ENCODE peak calls at places on chromosomes 1 and 21, in nine cellular contexts. One of them, this sample, is unnamed.

GRCh38 chr1:240831922-240832321 is 220.0 kb upstream of the GREM2 start:
- DNase-seq in fibroblast of lung: no peak
- DNase-seq in hippocampal formation: no peak
- DNase-seq in effector memory CD8-positive, alpha-beta T cell: no peak
- DNase-seq in HFF-Myc: no peak
- DNase-seq in NCI-H1092: no peak
- DNase-seq in RWPE1: no peak
- DNase-seq in activated CD4-positive, CD25-positive, alpha-beta regulatory T cell: no peak
- DNase-seq in activated CD4-positive, alpha-beta T cell treated with anti-CD3 and anti-CD28 coated beads for 4 hours: no peak
- DNase-seq in this sample: no peak

GRCh38 chr21:38917045-38917774 is 111.5 kb downstream of the ETS2 start:
- DNase-seq in fibroblast of lung: no peak
- DNase-seq in hippocampal formation: no peak
- DNase-seq in effector memory CD8-positive, alpha-beta T cell: no peak
- DNase-seq in HFF-Myc: no peak
- DNase-seq in NCI-H1092: peak
- DNase-seq in RWPE1: no peak
- DNase-seq in activated CD4-positive, CD25-positive, alpha-beta regulatory T cell: no peak
- DNase-seq in activated CD4-positive, alpha-beta T cell treated with anti-CD3 and anti-CD28 coated beads for 4 hours: no peak
- DNase-seq in this sample: no peak

GRCh38 chr21:45506836-45507522 is 35.3 kb downstream of the SLC19A1 start:
- DNase-seq in fibroblast of lung: no peak
- DNase-seq in hippocampal formation: no peak
- DNase-seq in effector memory CD8-positive, alpha-beta T cell: no peak
- DNase-seq in HFF-Myc: no peak
- DNase-seq in NCI-H1092: no peak
- DNase-seq in RWPE1: no peak
- DNase-seq in activated CD4-positive, CD25-positive, alpha-beta regulatory T cell: no peak
- DNase-seq in activated CD4-positive, alpha-beta T cell treated with anti-CD3 and anti-CD28 coated beads for 4 hours: no peak
- DNase-seq in this sample: no peak

GRCh38 chr21:46250146-46250725 is 21.7 kb upstream of the LSS start:
- DNase-seq in fibroblast of lung: peak
- DNase-seq in hippocampal formation: no peak
- DNase-seq in effector memory CD8-positive, alpha-beta T cell: no peak
- DNase-seq in HFF-Myc: no peak
- DNase-seq in NCI-H1092: no peak
- DNase-seq in RWPE1: no peak
- DNase-seq in activated CD4-positive, CD25-positive, alpha-beta regulatory T cell: no peak
- DNase-seq in activated CD4-positive, alpha-beta T cell treated with anti-CD3 and anti-CD28 coated beads for 4 hours: no peak
- DNase-seq in this sample: no peak

GRCh38 chr1:83555871-83556270 is 443.1 kb downstream of the TTLL7 start:
- DNase-seq in fibroblast of lung: no peak
- DNase-seq in hippocampal formation: no peak
- DNase-seq in effector memory CD8-positive, alpha-beta T cell: no peak
- DNase-seq in HFF-Myc: no peak
- DNase-seq in NCI-H1092: no peak
- DNase-seq in RWPE1: no peak
- DNase-seq in activated CD4-positive, CD25-positive, alpha-beta regulatory T cell: no peak
- DNase-seq in activated CD4-positive, alpha-beta T cell treated with anti-CD3 and anti-CD28 coated beads for 4 hours: no peak
- DNase-seq in this sample: no peak

GRCh38 chr1:55519937-55520683 is 304.9 kb upstream of the USP24 start:
- DNase-seq in fibroblast of lung: peak
- DNase-seq in hippocampal formation: no peak
- DNase-seq in effector memory CD8-positive, alpha-beta T cell: no peak
- DNase-seq in HFF-Myc: peak
- DNase-seq in NCI-H1092: no peak
- DNase-seq in RWPE1: no peak
- DNase-seq in activated CD4-positive, CD25-positive, alpha-beta regulatory T cell: no peak
- DNase-seq in activated CD4-positive, alpha-beta T cell treated with anti-CD3 and anti-CD28 coated beads for 4 hours: no peak
- DNase-seq in this sample: no peak

GRCh38 chr1:167627865-167628641 is 2.0 kb upstream of the RCSD1 start:
- DNase-seq in fibroblast of lung: no peak
- DNase-seq in hippocampal formation: no peak
- DNase-seq in effector memory CD8-positive, alpha-beta T cell: peak
- DNase-seq in HFF-Myc: no peak
- DNase-seq in NCI-H1092: no peak
- DNase-seq in RWPE1: no peak
- DNase-seq in activated CD4-positive, CD25-positive, alpha-beta regulatory T cell: peak
- DNase-seq in activated CD4-positive, alpha-beta T cell treated with anti-CD3 and anti-CD28 coated beads for 4 hours: peak
- DNase-seq in this sample: peak

GRCh38 chr1:18881164-18881563 is 21.2 kb downstream of the ALDH4A1 start:
- DNase-seq in fibroblast of lung: no peak
- DNase-seq in hippocampal formation: no peak
- DNase-seq in effector memory CD8-positive, alpha-beta T cell: no peak
- DNase-seq in HFF-Myc: no peak
- DNase-seq in NCI-H1092: no peak
- DNase-seq in RWPE1: no peak
- DNase-seq in activated CD4-positive, CD25-positive, alpha-beta regulatory T cell: no peak
- DNase-seq in activated CD4-positive, alpha-beta T cell treated with anti-CD3 and anti-CD28 coated beads for 4 hours: no peak
- DNase-seq in this sample: no peak

GRCh38 chr1:9905010-9905409 is 5.1 kb downstream of the CTNNBIP1 start:
- DNase-seq in fibroblast of lung: no peak
- DNase-seq in hippocampal formation: no peak
- DNase-seq in effector memory CD8-positive, alpha-beta T cell: no peak
- DNase-seq in HFF-Myc: no peak
- DNase-seq in NCI-H1092: no peak
- DNase-seq in RWPE1: no peak
- DNase-seq in activated CD4-positive, CD25-positive, alpha-beta regulatory T cell: no peak
- DNase-seq in activated CD4-positive, alpha-beta T cell treated with anti-CD3 and anti-CD28 coated beads for 4 hours: no peak
- DNase-seq in this sample: no peak

GRCh38 chr1:161131721-161132409 is 602 bp downstream of the DEDD start:
- DNase-seq in fibroblast of lung: peak
- DNase-seq in hippocampal formation: peak
- DNase-seq in effector memory CD8-positive, alpha-beta T cell: peak
- DNase-seq in HFF-Myc: no peak
- DNase-seq in NCI-H1092: no peak
- DNase-seq in RWPE1: peak
- DNase-seq in activated CD4-positive, CD25-positive, alpha-beta regulatory T cell: no peak
- DNase-seq in activated CD4-positive, alpha-beta T cell treated with anti-CD3 and anti-CD28 coated beads for 4 hours: no peak
- DNase-seq in this sample: no peak

GRCh38 chr21:27649323-27649722 is 682.4 kb upstream of the ADAMTS5 start:
- DNase-seq in fibroblast of lung: peak
- DNase-seq in hippocampal formation: no peak
- DNase-seq in effector memory CD8-positive, alpha-beta T cell: no peak
- DNase-seq in HFF-Myc: peak
- DNase-seq in NCI-H1092: no peak
- DNase-seq in RWPE1: peak
- DNase-seq in activated CD4-positive, CD25-positive, alpha-beta regulatory T cell: no peak
- DNase-seq in activated CD4-positive, alpha-beta T cell treated with anti-CD3 and anti-CD28 coated beads for 4 hours: no peak
- DNase-seq in this sample: no peak

GRCh38 chr1:39799770-39800470 is 11.3 kb upstream of the BMP8B start:
- DNase-seq in fibroblast of lung: peak
- DNase-seq in hippocampal formation: peak
- DNase-seq in effector memory CD8-positive, alpha-beta T cell: peak
- DNase-seq in HFF-Myc: no peak
- DNase-seq in NCI-H1092: peak
- DNase-seq in RWPE1: peak
- DNase-seq in activated CD4-positive, CD25-positive, alpha-beta regulatory T cell: peak
- DNase-seq in activated CD4-positive, alpha-beta T cell treated with anti-CD3 and anti-CD28 coated beads for 4 hours: peak
- DNase-seq in this sample: peak

GRCh38 chr1:76713535-76713934 is 153.7 kb upstream of the ST6GALNAC5 start:
- DNase-seq in fibroblast of lung: no peak
- DNase-seq in hippocampal formation: no peak
- DNase-seq in effector memory CD8-positive, alpha-beta T cell: no peak
- DNase-seq in HFF-Myc: no peak
- DNase-seq in NCI-H1092: no peak
- DNase-seq in RWPE1: no peak
- DNase-seq in activated CD4-positive, CD25-positive, alpha-beta regulatory T cell: no peak
- DNase-seq in activated CD4-positive, alpha-beta T cell treated with anti-CD3 and anti-CD28 coated beads for 4 hours: no peak
- DNase-seq in this sample: no peak

GRCh38 chr1:91828583-91829281 is 57.2 kb downstream of the TGFBR3 start:
- DNase-seq in fibroblast of lung: no peak
- DNase-seq in hippocampal formation: no peak
- DNase-seq in effector memory CD8-positive, alpha-beta T cell: no peak
- DNase-seq in HFF-Myc: no peak
- DNase-seq in NCI-H1092: no peak
- DNase-seq in RWPE1: no peak
- DNase-seq in activated CD4-positive, CD25-positive, alpha-beta regulatory T cell: no peak
- DNase-seq in activated CD4-positive, alpha-beta T cell treated with anti-CD3 and anti-CD28 coated beads for 4 hours: no peak
- DNase-seq in this sample: no peak

GRCh38 chr1:233033366-233033765 is 83.0 kb downstream of the NTPCR start:
- DNase-seq in fibroblast of lung: peak
- DNase-seq in hippocampal formation: no peak
- DNase-seq in effector memory CD8-positive, alpha-beta T cell: no peak
- DNase-seq in HFF-Myc: no peak
- DNase-seq in NCI-H1092: no peak
- DNase-seq in RWPE1: no peak
- DNase-seq in activated CD4-positive, CD25-positive, alpha-beta regulatory T cell: no peak
- DNase-seq in activated CD4-positive, alpha-beta T cell treated with anti-CD3 and anti-CD28 coated beads for 4 hours: no peak
- DNase-seq in this sample: no peak

GRCh38 chr1:109615879-109616278 is 3.5 kb downstream of the GNAT2 start:
- DNase-seq in fibroblast of lung: no peak
- DNase-seq in hippocampal formation: no peak
- DNase-seq in effector memory CD8-positive, alpha-beta T cell: no peak
- DNase-seq in HFF-Myc: no peak
- DNase-seq in NCI-H1092: no peak
- DNase-seq in RWPE1: no peak
- DNase-seq in activated CD4-positive, CD25-positive, alpha-beta regulatory T cell: no peak
- DNase-seq in activated CD4-positive, alpha-beta T cell treated with anti-CD3 and anti-CD28 coated beads for 4 hours: no peak
- DNase-seq in this sample: no peak

GRCh38 chr1:99772809-99773208 is 6.4 kb upstream of the FRRS1 start:
- DNase-seq in fibroblast of lung: no peak
- DNase-seq in hippocampal formation: no peak
- DNase-seq in effector memory CD8-positive, alpha-beta T cell: no peak
- DNase-seq in HFF-Myc: no peak
- DNase-seq in NCI-H1092: no peak
- DNase-seq in RWPE1: no peak
- DNase-seq in activated CD4-positive, CD25-positive, alpha-beta regulatory T cell: no peak
- DNase-seq in activated CD4-positive, alpha-beta T cell treated with anti-CD3 and anti-CD28 coated beads for 4 hours: no peak
- DNase-seq in this sample: no peak

GRCh38 chr21:44024895-44025353 is 12.8 kb downstream of the TRAPPC10 start:
- DNase-seq in fibroblast of lung: peak
- DNase-seq in hippocampal formation: peak
- DNase-seq in effector memory CD8-positive, alpha-beta T cell: no peak
- DNase-seq in HFF-Myc: no peak
- DNase-seq in NCI-H1092: no peak
- DNase-seq in RWPE1: no peak
- DNase-seq in activated CD4-positive, CD25-positive, alpha-beta regulatory T cell: no peak
- DNase-seq in activated CD4-positive, alpha-beta T cell treated with anti-CD3 and anti-CD28 coated beads for 4 hours: no peak
- DNase-seq in this sample: no peak

GRCh38 chr1:187079330-187079729 is 250.6 kb downstream of the PLA2G4A start:
- DNase-seq in fibroblast of lung: no peak
- DNase-seq in hippocampal formation: no peak
- DNase-seq in effector memory CD8-positive, alpha-beta T cell: no peak
- DNase-seq in HFF-Myc: no peak
- DNase-seq in NCI-H1092: no peak
- DNase-seq in RWPE1: no peak
- DNase-seq in activated CD4-positive, CD25-positive, alpha-beta regulatory T cell: no peak
- DNase-seq in activated CD4-positive, alpha-beta T cell treated with anti-CD3 and anti-CD28 coated beads for 4 hours: no peak
- DNase-seq in this sample: no peak

GRCh38 chr1:36198641-36199040 is 25.6 kb upstream of the THRAP3 start:
- DNase-seq in fibroblast of lung: no peak
- DNase-seq in hippocampal formation: no peak
- DNase-seq in effector memory CD8-positive, alpha-beta T cell: no peak
- DNase-seq in HFF-Myc: no peak
- DNase-seq in NCI-H1092: no peak
- DNase-seq in RWPE1: no peak
- DNase-seq in activated CD4-positive, CD25-positive, alpha-beta regulatory T cell: no peak
- DNase-seq in activated CD4-positive, alpha-beta T cell treated with anti-CD3 and anti-CD28 coated beads for 4 hours: no peak
- DNase-seq in this sample: no peak

GRCh38 chr1:81113688-81114087 is 687.0 kb upstream of the ADGRL2 start:
- DNase-seq in fibroblast of lung: peak
- DNase-seq in hippocampal formation: no peak
- DNase-seq in effector memory CD8-positive, alpha-beta T cell: no peak
- DNase-seq in HFF-Myc: no peak
- DNase-seq in NCI-H1092: no peak
- DNase-seq in RWPE1: peak
- DNase-seq in activated CD4-positive, CD25-positive, alpha-beta regulatory T cell: no peak
- DNase-seq in activated CD4-positive, alpha-beta T cell treated with anti-CD3 and anti-CD28 coated beads for 4 hours: no peak
- DNase-seq in this sample: no peak

GRCh38 chr1:183734600-183735036 is 70.3 kb upstream of the RGL1 start:
- DNase-seq in fibroblast of lung: peak
- DNase-seq in hippocampal formation: peak
- DNase-seq in effector memory CD8-positive, alpha-beta T cell: no peak
- DNase-seq in HFF-Myc: no peak
- DNase-seq in NCI-H1092: no peak
- DNase-seq in RWPE1: no peak
- DNase-seq in activated CD4-positive, CD25-positive, alpha-beta regulatory T cell: no peak
- DNase-seq in activated CD4-positive, alpha-beta T cell treated with anti-CD3 and anti-CD28 coated beads for 4 hours: no peak
- DNase-seq in this sample: no peak

GRCh38 chr21:40271169-40271568 is 403.9 kb downstream of the PCP4 start:
- DNase-seq in fibroblast of lung: no peak
- DNase-seq in hippocampal formation: no peak
- DNase-seq in effector memory CD8-positive, alpha-beta T cell: no peak
- DNase-seq in HFF-Myc: no peak
- DNase-seq in NCI-H1092: no peak
- DNase-seq in RWPE1: no peak
- DNase-seq in activated CD4-positive, CD25-positive, alpha-beta regulatory T cell: no peak
- DNase-seq in activated CD4-positive, alpha-beta T cell treated with anti-CD3 and anti-CD28 coated beads for 4 hours: no peak
- DNase-seq in this sample: no peak

GRCh38 chr1:182143825-182144661 is 82.5 kb upstream of the ZNF648 start:
- DNase-seq in fibroblast of lung: peak
- DNase-seq in hippocampal formation: peak
- DNase-seq in effector memory CD8-positive, alpha-beta T cell: no peak
- DNase-seq in HFF-Myc: peak
- DNase-seq in NCI-H1092: no peak
- DNase-seq in RWPE1: peak
- DNase-seq in activated CD4-positive, CD25-positive, alpha-beta regulatory T cell: no peak
- DNase-seq in activated CD4-positive, alpha-beta T cell treated with anti-CD3 and anti-CD28 coated beads for 4 hours: no peak
- DNase-seq in this sample: no peak